ENCODE peak calls at places on chromosomes 11 and 22, in eight cellular contexts. H, M, L, N, G, P, O and W are unnamed samples. For H3K9me3 and H3K27me3, the result is how much of the 10 kb centered on the place peaks cover.

GRCh38 chr11:1260023-1260501 is 37.2 kb downstream of the MUC5B start:
- DNase-seq in N (no peak), O (peak), P (no peak), G (no peak), L (peak), H (no peak), M (no peak), W (no peak)

GRCh38 chr22:46078241-46079092 is 71.9 kb upstream of the PPARA start:
- DNase-seq in N (no peak), O (no peak), M (peak), L (no peak), P (no peak), H (peak), G (peak), W (peak)

GRCh38 chr11:59770869-59771268 is 15.7 kb downstream of the STX3 start:
- DNase-seq in M (no peak), L (no peak), G (no peak), N (no peak), P (no peak), H (no peak), O (no peak), W (no peak)

GRCh38 chr11:36492724-36493304 is 17.3 kb downstream of the TRAF6 start:
- DNase-seq in M (no peak), O (peak), P (peak), N (no peak), G (peak), H (no peak), L (peak), W (no peak)

GRCh38 chr11:59221438-59221837 is 8.7 kb upstream of the MPEG1 start:
- DNase-seq in O (no peak), G (no peak), H (no peak), L (peak), P (no peak), M (no peak), N (no peak), W (no peak)

GRCh38 chr11:30585067-30585891 is 874 bp downstream of the MPPED2 start:
- DNase-seq in L (no peak), O (no peak), P (no peak), N (no peak), H (peak), G (peak), M (peak), W (peak)

GRCh38 chr11:123060265-123061000 is 1.5 kb downstream of the HSPA8 start:
- DNase-seq in O (no peak), G (no peak), H (no peak), M (no peak), L (no peak), P (no peak), N (no peak), W (no peak)

GRCh38 chr11:88016392-88017020 is 158.7 kb downstream of the RAB38 start:
- DNase-seq in L (peak), O (peak), P (peak), G (peak), N (peak), H (peak), M (peak), W (no peak)

GRCh38 chr11:34468209-34468841 is 29.6 kb downstream of the CAT start:
- DNase-seq in H (no peak), O (peak), N (no peak), M (no peak), L (peak), P (peak), G (no peak), W (no peak)

GRCh38 chr11:70454197-70454767 is 56.0 kb downstream of the CTTN start:
- DNase-seq in O (no peak), G (no peak), L (no peak), H (no peak), P (no peak), N (peak), M (no peak), W (peak)

GRCh38 chr11:17164361-17165246 is 43.2 kb downstream of the PIK3C2A start:
- DNase-seq in L (no peak), O (no peak), P (peak), H (no peak), G (peak), N (no peak), M (no peak), W (no peak)

GRCh38 chr11:88015170-88015569 is 160.1 kb downstream of the RAB38 start:
- DNase-seq in G (no peak), M (no peak), P (no peak), O (no peak), N (no peak), L (no peak), H (no peak), W (no peak)

GRCh38 chr11:80651004-80651403 is 1210.2 kb upstream of the TENM4 start:
- DNase-seq in H (no peak), P (no peak), G (no peak), L (no peak), M (no peak), O (no peak), N (no peak), W (no peak)

GRCh38 chr11:104151404-104152204 is 12.3 kb downstream of the PDGFD start:
- DNase-seq in M (no peak), O (no peak), N (no peak), G (no peak), L (peak), H (no peak), P (peak), W (no peak)
- H3K9me3 ChIP-seq in M (under half), O (under half), N (under half), G (under half), L (under half), H (under half), P (under half), W (under half)

DNA sequence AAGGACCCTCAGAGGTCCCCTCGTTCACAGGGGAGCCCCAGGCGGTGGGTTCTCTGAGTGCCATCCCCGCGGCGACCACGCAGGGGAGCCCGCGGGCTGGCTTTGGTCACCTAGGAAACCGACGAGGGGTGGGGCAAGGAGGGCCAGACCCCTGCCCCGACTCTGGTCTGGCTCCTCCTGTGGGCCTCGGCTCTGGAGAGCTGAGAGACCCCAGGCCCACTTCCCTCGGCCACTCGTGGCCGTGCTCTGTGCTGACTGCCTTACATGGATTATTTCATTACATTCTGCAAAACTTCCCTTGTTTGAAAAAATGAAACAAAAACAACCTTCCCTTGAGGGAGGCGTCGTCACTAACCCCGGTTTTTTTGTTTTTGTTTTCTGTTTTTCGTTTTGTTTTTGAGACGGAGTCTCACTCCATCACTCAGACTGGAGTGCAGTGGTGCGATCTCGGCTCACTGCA is 15.2 kb upstream of the CYTH4 start:
- DNase-seq in N (no peak), H (no peak), P (peak), L (peak), M (no peak), G (no peak), O (peak), W (peak)
- H3K4me3 ChIP-seq in N (peak), H (peak), P (peak), L (no peak), M (peak), G (peak), O (peak), W (no peak)

GRCh38 chr11:11444800-11445126 is 91.7 kb upstream of the CSNK2A3 start:
- DNase-seq in P (peak), G (no peak), L (no peak), N (no peak), H (no peak), M (no peak), O (no peak), W (no peak)
- H3K27me3 ChIP-seq in P (under half), G (under half), L (under half), N (under half), H (under half), M (under half), O (under half), W (under half)

GRCh38 chr22:47279337-47279736 is 516.9 kb downstream of the TBC1D22A start:
- DNase-seq in L (no peak), H (no peak), O (no peak), N (no peak), M (no peak), P (no peak), G (no peak), W (peak)
- H3K9me3 ChIP-seq in L (under half), H (under half), O (under half), N (under half), M (under half), P (under half), G (under half), W (under half)

GRCh38 chr22:29329581-29329980 is 14.1 kb upstream of the RASL10A start:
- DNase-seq in G (no peak), L (no peak), M (no peak), P (no peak), H (no peak), N (no peak), O (no peak), W (no peak)
- H3K4me3 ChIP-seq in G (no peak), L (no peak), M (no peak), P (no peak), H (no peak), N (no peak), O (no peak), W (no peak)